ENCODE peak calls at places on chromosomes 6 and 20, in ten cellular contexts. G is activated CD4-positive, alpha-beta T cell treated with anti-CD3 and anti-CD28 coated beads, Interleukin-2, amount 50 U/mL, for 1 hour; K is natural killer cell; J is Right ventricle myocardium superior; H is AG08395; P is AG04450; X is activated naive CD4-positive, alpha-beta T cell; Z is EH; Q is NB4; D is COR-L47. N is an unnamed sample.

GRCh38 chr6:88115307-88115706 is 50.8 kb downstream of the CNR1 start:
- DNase-seq in G (no peak), K (no peak), J (no peak), H (no peak), P (no peak), X (no peak), Z (no peak), Q (no peak), D (no peak), N (no peak)

GRCh38 chr6:137808836-137809315 is 58.2 kb upstream of the TNFAIP3 start:
- DNase-seq in G (no peak), K (no peak), J (no peak), H (no peak), P (no peak), X (no peak), Z (no peak), Q (peak), D (no peak), N (no peak)

GRCh38 chr6:119620846-119621570 is 271.4 kb upstream of the MAN1A1 start:
- DNase-seq in G (no peak), K (no peak), J (no peak), H (peak), P (peak), X (no peak), Z (peak), Q (no peak), D (no peak), N (no peak)

GRCh38 chr6:38034269-38034914 is 214.9 kb downstream of the ZFAND3 start:
- DNase-seq in G (no peak), K (no peak), J (no peak), H (peak), P (peak), X (no peak), Z (peak), Q (peak), D (no peak), N (no peak)

GRCh38 chr6:8499540-8499939 is 64.2 kb upstream of the SLC35B3 start:
- DNase-seq in G (no peak), K (no peak), J (no peak), H (peak), P (no peak), X (no peak), Z (peak), Q (peak), D (peak), N (no peak)

GRCh38 chr20:41786158-41786557 is 168.0 kb upstream of the CHD6 start:
- DNase-seq in G (no peak), K (no peak), J (no peak), H (no peak), P (no peak), X (no peak), Z (peak), Q (no peak), D (no peak), N (no peak)

GRCh38 chr6:29146154-29146553 is 24.6 kb upstream of the OR2J2 start:
- DNase-seq in G (no peak), K (no peak), J (no peak), H (no peak), P (no peak), X (no peak), Z (no peak), Q (no peak), D (no peak), N (no peak)

GRCh38 chr20:63658749-63659187 is 656 bp downstream of the RTEL1 start:
- DNase-seq in G (no peak), K (no peak), J (peak), H (peak), P (no peak), X (no peak), Z (no peak), Q (peak), D (no peak), N (no peak)

GRCh38 chr6:108916026-108916689 is 67.9 kb downstream of the ARMC2 start:
- DNase-seq in G (no peak), K (no peak), J (no peak), H (no peak), P (no peak), X (no peak), Z (no peak), Q (no peak), D (no peak), N (no peak)